ENCODE peak calls at places on chromosome 4, in four cellular contexts. H, V, Y and E are unnamed samples.

GRCh38 chr4:1496116-1496642 is 89.9 kb upstream of the NKX1-1 start:
- DNase-seq in Y (no peak), H (no peak), V (no peak), E (no peak)

GRCh38 chr4:189022441-189023035 is 883.3 kb downstream of the TRIML1 start:
- DNase-seq in H (peak), V (no peak), Y (no peak), E (no peak)

GRCh38 chr4:118954246-118954645 is 65.6 kb downstream of the SYNPO2 start:
- DNase-seq in H (peak), V (no peak), Y (no peak), E (no peak)

GRCh38 chr4:185359767-185360446 is 35.8 kb downstream of the LRP2BP start:
- DNase-seq in H (peak), V (no peak), Y (no peak), E (no peak)

GRCh38 chr4:118712872-118713271 is 27.7 kb downstream of the METTL14 start:
- DNase-seq in H (peak), Y (no peak), V (no peak), E (no peak)

GRCh38 chr4:185221491-185221890 is 12.1 kb downstream of the SNX25 start:
- DNase-seq in H (no peak), V (no peak), Y (no peak), E (no peak)

GRCh38 chr4:27010334-27010940 is 149.8 kb downstream of the STIM2 start:
- DNase-seq in V (no peak), H (peak), Y (peak), E (no peak)

GRCh38 chr4:110778526-110778925 is 155.6 kb upstream of the PITX2 start:
- DNase-seq in Y (no peak), V (no peak), H (peak), E (no peak)

GRCh38 chr4:78653655-78654054 is 102.1 kb downstream of the ANXA3 start:
- DNase-seq in V (no peak), H (peak), Y (no peak), E (no peak)

GRCh38 chr4:96164814-96165351 is 325.0 kb downstream of the PDHA2 start:
- DNase-seq in Y (no peak), H (peak), V (no peak), E (no peak)

GRCh38 chr4:2914220-2915126 is 48.7 kb downstream of the NOP14 start:
- DNase-seq in Y (no peak), H (no peak), V (no peak), E (no peak)